ENCODE peak calls at places on chromosomes 6 and 20, in ten cellular contexts. H, S, P, E, Z, A, T, O, Y and F are unnamed samples.

GRCh38 chr6:133314951-133315350 is 73.8 kb downstream of the EYA4 start:
- DNase-seq in E (no peak), Z (no peak), S (no peak), P (no peak), A (no peak), O (no peak), T (no peak), H (no peak), Y (no peak), F (no peak)

GRCh38 chr6:152637422-152638047 is 373 bp upstream of the SYNE1 start:
- DNase-seq in T (no peak), Y (no peak), O (no peak), S (no peak), P (no peak), A (no peak), H (no peak), E (no peak), Z (no peak), F (no peak)

GRCh38 chr20:50146732-50147662 is 6.5 kb downstream of the PEDS1 start:
- DNase-seq in H (no peak), E (peak), Z (peak), Y (no peak), T (peak), P (peak), S (no peak), O (no peak), A (no peak), F (no peak)

GRCh38 chr20:49276895-49277785 is 717 bp downstream of the ZNFX1 start:
- DNase-seq in Y (peak), A (no peak), O (no peak), T (peak), Z (peak), P (no peak), S (peak), E (peak), H (no peak), F (peak)

GRCh38 chr6:15444881-15445280 is 199.0 kb downstream of the JARID2 start:
- DNase-seq in Z (no peak), A (peak), Y (peak), E (no peak), H (no peak), P (no peak), O (no peak), S (no peak), T (no peak), F (no peak)

GRCh38 chr20:1657556-1658334 is at the start of gene SIRPG:
- DNase-seq in A (no peak), E (no peak), H (no peak), Y (no peak), T (no peak), Z (no peak), P (no peak), S (no peak), O (no peak), F (no peak)

GRCh38 chr6:36595168-36595818 is 1.1 kb downstream of the SRSF3 start:
- DNase-seq in H (no peak), Y (peak), Z (no peak), E (peak), A (no peak), T (no peak), P (no peak), O (no peak), S (peak), F (no peak)

GRCh38 chr6:156890627-156891300 is 113.6 kb downstream of the ARID1B start:
- DNase-seq in E (no peak), Z (no peak), S (no peak), P (no peak), O (no peak), T (no peak), H (no peak), A (no peak), Y (no peak), F (no peak)

GRCh38 chr20:10523438-10523837 is 88.3 kb downstream of the SLX4IP start:
- DNase-seq in O (no peak), P (no peak), S (peak), T (peak), Y (no peak), Z (no peak), E (no peak), H (no peak), A (no peak), F (no peak)

GRCh38 chr20:50824137-50824536 is 29.3 kb downstream of the BCAS4 start:
- DNase-seq in Z (no peak), S (peak), T (no peak), P (peak), H (no peak), E (no peak), A (no peak), Y (no peak), O (no peak), F (no peak)

GRCh38 chr20:20955837-20956236 is 150.3 kb downstream of the LINC00237 start:
- DNase-seq in A (no peak), E (no peak), O (no peak), S (no peak), H (no peak), Z (no peak), P (no peak), Y (no peak), T (no peak), F (no peak)

DNA sequence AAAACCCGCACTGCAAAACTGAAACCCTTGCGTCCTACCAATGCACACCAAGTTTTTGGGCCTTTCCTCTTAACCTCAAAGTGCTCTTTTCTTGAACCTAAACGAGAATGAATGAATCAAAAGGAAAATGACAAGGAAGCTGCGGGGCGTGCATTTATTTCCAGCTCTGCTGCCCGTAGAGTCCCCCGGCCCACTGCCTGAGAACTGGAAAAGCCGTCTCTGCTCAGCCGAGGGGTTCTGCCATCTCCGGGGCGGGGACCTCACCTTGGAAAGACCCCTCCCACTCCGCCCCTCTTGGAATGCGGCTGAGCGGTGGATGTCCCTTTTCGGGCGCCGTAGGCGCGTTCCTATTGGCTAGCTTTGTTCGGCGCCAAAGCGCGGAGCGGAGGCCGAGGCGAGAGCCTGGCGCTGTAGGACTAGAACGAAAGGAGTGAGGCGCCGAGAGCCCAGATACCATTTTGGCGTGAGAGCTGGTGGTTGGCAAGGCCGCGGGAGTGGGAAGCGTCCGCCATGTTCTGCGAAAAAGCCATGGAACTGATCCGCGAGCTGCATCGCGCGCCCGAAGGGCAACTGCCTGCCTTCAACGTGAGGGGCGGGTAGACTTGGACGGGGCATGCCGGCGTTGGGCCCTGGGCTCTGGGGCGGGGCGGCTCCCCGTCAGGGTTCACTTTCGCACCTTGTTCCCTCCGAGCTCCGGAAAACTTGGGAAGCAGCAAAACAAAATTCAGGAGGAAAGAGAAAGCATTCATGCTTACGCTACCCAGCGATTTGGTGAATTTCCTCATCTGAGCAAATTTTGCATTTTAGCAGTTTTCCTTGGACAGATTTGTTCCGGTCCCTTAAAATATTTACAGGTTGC is at the start of gene GINS1:
- DNase-seq in E (peak), A (peak), P (peak), H (peak), S (peak), O (peak), T (peak), Y (peak), Z (peak), F (peak)
- TF ChIP-seq POLR2AphosphoS5 in E (peak), A (peak), P (no peak), H (peak), S (peak), O (peak), T (no peak), Y (peak), Z (peak), F (peak)

GRCh38 chr6:111952326-111952725 is 79.1 kb upstream of the FYN start:
- DNase-seq in E (no peak), T (no peak), Z (no peak), H (no peak), S (no peak), O (no peak), Y (no peak), A (no peak), P (no peak), F (no peak)

GRCh38 chr6:111957623-111958315 is 84.5 kb upstream of the FYN start:
- DNase-seq in T (no peak), A (peak), P (no peak), H (no peak), Z (no peak), Y (no peak), E (peak), O (no peak), S (no peak), F (no peak)

GRCh38 chr6:111952821-111953535 is 79.7 kb upstream of the FYN start:
- DNase-seq in Y (no peak), E (no peak), Z (no peak), P (no peak), T (no peak), A (no peak), H (no peak), S (no peak), O (no peak), F (no peak)

GRCh38 chr6:111958534-111958933 is 85.3 kb upstream of the FYN start:
- DNase-seq in H (no peak), E (no peak), P (no peak), A (no peak), Z (no peak), S (no peak), T (no peak), Y (no peak), O (no peak), F (no peak)

GRCh38 chr6:111956098-111956497 is 82.8 kb upstream of the FYN start:
- DNase-seq in E (no peak), H (no peak), Y (no peak), Z (no peak), P (no peak), T (no peak), O (no peak), S (no peak), A (no peak), F (no peak)
- TF ChIP-seq POLR2AphosphoS5 in E (no peak), H (no peak), Y (no peak), Z (no peak), P (no peak), T (no peak), O (no peak), S (no peak), A (no peak), F (no peak)

GRCh38 chr6:23494367-23494766 is 631.6 kb upstream of the NRSN1 start:
- DNase-seq in T (no peak), E (no peak), H (no peak), S (no peak), Y (no peak), Z (no peak), O (no peak), P (no peak), A (no peak), F (no peak)
- TF ChIP-seq POLR2AphosphoS5 in T (no peak), E (no peak), H (no peak), S (no peak), Y (no peak), Z (no peak), O (no peak), P (no peak), A (no peak), F (no peak)

GRCh38 chr6:83429857-83430605 is 820 bp downstream of the ME1 start:
- DNase-seq in S (no peak), A (peak), O (no peak), Z (no peak), E (peak), Y (peak), T (no peak), P (peak), H (no peak), F (no peak)

GRCh38 chr6:83432626-83433025 is 1.8 kb upstream of the ME1 start:
- DNase-seq in S (no peak), A (no peak), H (no peak), Y (no peak), E (no peak), O (no peak), T (no peak), Z (no peak), P (no peak), F (no peak)

GRCh38 chr6:83429269-83429668 is 1.6 kb downstream of the ME1 start:
- DNase-seq in P (no peak), T (no peak), A (no peak), S (no peak), E (no peak), H (no peak), O (no peak), Y (no peak), Z (no peak), F (no peak)

GRCh38 chr6:83431545-83432165 is 804 bp upstream of the ME1 start:
- DNase-seq in H (no peak), P (peak), Z (no peak), A (peak), T (no peak), O (no peak), E (peak), S (no peak), Y (no peak), F (no peak)

DNA sequence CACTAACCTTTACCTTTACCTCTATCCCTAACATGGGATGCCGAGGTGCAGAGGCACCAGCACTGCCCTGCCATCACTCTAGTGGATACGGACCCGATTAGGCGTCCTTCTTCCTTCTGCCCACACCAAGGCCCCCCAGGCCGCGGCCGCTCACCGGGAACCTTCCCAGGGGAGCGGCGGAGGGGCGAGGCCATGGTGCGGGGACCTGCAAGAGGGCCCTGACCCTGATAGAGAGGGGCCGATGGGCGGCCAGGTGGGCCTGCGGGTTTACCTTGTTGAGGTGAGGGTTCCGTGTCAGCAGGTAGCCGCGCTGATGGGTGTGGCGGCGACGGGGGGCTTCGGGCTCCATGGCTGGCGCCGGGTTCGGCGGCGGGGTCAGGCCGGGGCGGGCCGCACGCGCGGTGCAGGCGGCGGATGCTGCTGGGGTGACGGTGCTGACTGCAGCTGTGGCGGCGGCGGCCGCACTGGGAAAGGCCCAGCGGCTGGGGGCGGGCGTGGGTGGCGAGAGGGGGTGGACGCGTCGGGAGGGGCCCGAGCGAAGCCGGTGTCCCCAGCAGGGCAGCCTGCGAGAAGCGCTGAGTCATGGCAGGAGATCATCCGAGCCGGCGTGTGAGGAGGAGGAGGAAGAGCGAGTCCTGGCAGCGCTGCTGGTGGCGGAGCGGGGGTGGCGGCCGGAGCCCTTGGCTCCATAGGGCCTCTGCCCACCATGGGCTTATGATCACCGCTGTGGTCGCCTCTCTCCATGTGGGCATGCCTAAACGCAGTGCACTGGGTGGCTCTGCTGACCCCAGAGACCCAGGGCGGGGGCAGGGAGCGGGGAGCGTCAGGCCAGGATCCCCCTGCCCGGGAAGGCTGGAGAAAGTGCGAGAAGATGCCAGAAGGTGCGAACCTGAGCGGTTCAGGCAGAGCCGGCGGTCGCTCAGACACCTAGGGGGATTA is at the start of gene ME1:
- DNase-seq in A (peak), Y (peak), S (peak), O (no peak), P (peak), Z (peak), T (peak), E (peak), H (no peak), F (peak)
- TF ChIP-seq POLR2AphosphoS5 in A (peak), Y (no peak), S (no peak), O (no peak), P (peak), Z (peak), T (no peak), E (no peak), H (no peak), F (no peak)